ENCODE peak calls at places on chromosome 11, in seven cellular contexts. One of them, this sample, is unnamed.

GRCh38 chr11:127873478-127873877 is 713.9 kb downstream of the ETS1 start:
- DNase-seq in GM12878: no peak
- DNase-seq in HepG2: no peak
- DNase-seq in H1: no peak
- DNase-seq in K562: no peak
- DNase-seq in HCT116: no peak
- DNase-seq in SK-N-SH: no peak
- DNase-seq in this sample: no peak

GRCh38 chr11:970319-970871 is 44.7 kb downstream of the AP2A2 start:
- DNase-seq in SK-N-SH: no peak
- DNase-seq in GM12878: no peak
- DNase-seq in HCT116: no peak
- DNase-seq in H1: no peak
- DNase-seq in HepG2: no peak
- DNase-seq in K562: no peak
- DNase-seq in this sample: no peak

GRCh38 chr11:69636512-69636866 is 4.5 kb upstream of the CCND1 start:
- DNase-seq in K562: no peak
- DNase-seq in SK-N-SH: no peak
- DNase-seq in HepG2: no peak
- DNase-seq in GM12878: no peak
- DNase-seq in HCT116: peak
- DNase-seq in H1: peak
- DNase-seq in this sample: peak

GRCh38 chr11:110093407-110094297 is 460 bp downstream of the ZC3H12C start:
- DNase-seq in HepG2: peak
- DNase-seq in HCT116: peak
- DNase-seq in GM12878: no peak
- DNase-seq in K562: peak
- DNase-seq in SK-N-SH: peak
- DNase-seq in H1: peak
- DNase-seq in this sample: peak

GRCh38 chr11:2767751-2768150 is 68.0 kb upstream of the KCNQ1OT1 start:
- DNase-seq in SK-N-SH: no peak
- DNase-seq in K562: no peak
- DNase-seq in HepG2: no peak
- DNase-seq in HCT116: no peak
- DNase-seq in GM12878: no peak
- DNase-seq in H1: no peak
- DNase-seq in this sample: no peak

GRCh38 chr11:8108430-8108829 is 27.4 kb downstream of the TUB start:
- DNase-seq in SK-N-SH: no peak
- DNase-seq in GM12878: no peak
- DNase-seq in H1: no peak
- DNase-seq in HepG2: no peak
- DNase-seq in K562: no peak
- DNase-seq in HCT116: no peak
- DNase-seq in this sample: no peak

GRCh38 chr11:67405688-67406339 is 1.9 kb downstream of the TBC1D10C start:
- DNase-seq in GM12878: no peak
- DNase-seq in HCT116: no peak
- DNase-seq in K562: no peak
- DNase-seq in HepG2: no peak
- DNase-seq in SK-N-SH: no peak
- DNase-seq in H1: no peak
- DNase-seq in this sample: no peak

GRCh38 chr11:78318321-78318720 is 99.3 kb downstream of the GAB2 start:
- DNase-seq in HepG2: no peak
- DNase-seq in K562: no peak
- DNase-seq in H1: no peak
- DNase-seq in GM12878: no peak
- DNase-seq in HCT116: no peak
- DNase-seq in SK-N-SH: peak
- DNase-seq in this sample: no peak

GRCh38 chr11:6609502-6610015 is 2.5 kb downstream of the TAF10 start:
- DNase-seq in H1: no peak
- DNase-seq in GM12878: no peak
- DNase-seq in K562: no peak
- DNase-seq in HepG2: no peak
- DNase-seq in SK-N-SH: no peak
- DNase-seq in HCT116: no peak
- DNase-seq in this sample: no peak

GRCh38 chr11:92765965-92766371 is 203.5 kb upstream of the MTNR1B start:
- DNase-seq in HCT116: no peak
- DNase-seq in SK-N-SH: peak
- DNase-seq in GM12878: no peak
- DNase-seq in HepG2: no peak
- DNase-seq in H1: peak
- DNase-seq in K562: no peak
- DNase-seq in this sample: peak

GRCh38 chr11:27807594-27807993 is 107.3 kb upstream of the BDNF start:
- DNase-seq in SK-N-SH: no peak
- DNase-seq in H1: no peak
- DNase-seq in K562: no peak
- DNase-seq in GM12878: no peak
- DNase-seq in HCT116: no peak
- DNase-seq in HepG2: no peak
- DNase-seq in this sample: no peak

GRCh38 chr11:28756977-28757376 is 648.8 kb downstream of the METTL15 start:
- DNase-seq in SK-N-SH: no peak
- DNase-seq in HepG2: no peak
- DNase-seq in HCT116: no peak
- DNase-seq in K562: no peak
- DNase-seq in H1: no peak
- DNase-seq in GM12878: no peak
- DNase-seq in this sample: no peak

GRCh38 chr11:75554258-75555022 is 7.6 kb upstream of the SERPINH1 start:
- DNase-seq in SK-N-SH: peak
- DNase-seq in H1: peak
- DNase-seq in GM12878: no peak
- DNase-seq in K562: peak
- DNase-seq in HCT116: no peak
- DNase-seq in HepG2: peak
- DNase-seq in this sample: no peak

GRCh38 chr11:68040121-68040956 is 1.5 kb downstream of the TCIRG1 start:
- DNase-seq in HCT116: no peak
- DNase-seq in H1: peak
- DNase-seq in SK-N-SH: peak
- DNase-seq in K562: peak
- DNase-seq in HepG2: peak
- DNase-seq in GM12878: peak
- DNase-seq in this sample: peak

GRCh38 chr11:94171693-94172440 is 43.2 kb downstream of the PANX1 start:
- DNase-seq in H1: peak
- DNase-seq in GM12878: no peak
- DNase-seq in K562: peak
- DNase-seq in SK-N-SH: peak
- DNase-seq in HCT116: peak
- DNase-seq in HepG2: peak
- DNase-seq in this sample: peak

GRCh38 chr11:113818426-113818825 is 38.8 kb downstream of the CLDN25 start:
- DNase-seq in GM12878: no peak
- DNase-seq in K562: no peak
- DNase-seq in SK-N-SH: no peak
- DNase-seq in HCT116: no peak
- DNase-seq in H1: no peak
- DNase-seq in HepG2: no peak
- DNase-seq in this sample: no peak
- TF ChIP-seq JUND in GM12878: no peak
- TF ChIP-seq JUND in K562: no peak
- TF ChIP-seq JUND in SK-N-SH: no peak
- TF ChIP-seq JUND in HCT116: no peak
- TF ChIP-seq JUND in H1: no peak
- TF ChIP-seq JUND in HepG2: no peak
- TF ChIP-seq JUND in this sample: no peak

GRCh38 chr11:45654242-45654641 is 11.2 kb downstream of the CHST1 start:
- DNase-seq in H1: peak
- DNase-seq in SK-N-SH: no peak
- DNase-seq in K562: no peak
- DNase-seq in HepG2: no peak
- DNase-seq in GM12878: no peak
- DNase-seq in HCT116: no peak
- DNase-seq in this sample: no peak
- TF ChIP-seq JUND in H1: no peak
- TF ChIP-seq JUND in SK-N-SH: no peak
- TF ChIP-seq JUND in K562: no peak
- TF ChIP-seq JUND in HepG2: no peak
- TF ChIP-seq JUND in GM12878: no peak
- TF ChIP-seq JUND in HCT116: no peak
- TF ChIP-seq JUND in this sample: no peak

GRCh38 chr11:9757809-9758675 is 94.2 kb downstream of the SWAP70 start:
- DNase-seq in HCT116: peak
- DNase-seq in HepG2: peak
- DNase-seq in SK-N-SH: peak
- DNase-seq in H1: peak
- DNase-seq in K562: peak
- DNase-seq in GM12878: no peak
- DNase-seq in this sample: peak

GRCh38 chr11:9759519-9760179 is 95.8 kb downstream of the SWAP70 start:
- DNase-seq in K562: peak
- DNase-seq in GM12878: peak
- DNase-seq in HepG2: peak
- DNase-seq in HCT116: peak
- DNase-seq in H1: no peak
- DNase-seq in SK-N-SH: peak
- DNase-seq in this sample: no peak

GRCh38 chr11:9756878-9757277 is 93.0 kb downstream of the SWAP70 start:
- DNase-seq in H1: no peak
- DNase-seq in SK-N-SH: no peak
- DNase-seq in HCT116: no peak
- DNase-seq in K562: no peak
- DNase-seq in GM12878: no peak
- DNase-seq in HepG2: no peak
- DNase-seq in this sample: no peak

GRCh38 chr11:9760180-9760550 is 96.3 kb downstream of the SWAP70 start:
- DNase-seq in GM12878: no peak
- DNase-seq in K562: no peak
- DNase-seq in HCT116: no peak
- DNase-seq in H1: no peak
- DNase-seq in HepG2: no peak
- DNase-seq in SK-N-SH: no peak
- DNase-seq in this sample: no peak

GRCh38 chr11:9758676-9759518 is 95.0 kb downstream of the SWAP70 start:
- DNase-seq in HCT116: peak
- DNase-seq in K562: peak
- DNase-seq in H1: peak
- DNase-seq in HepG2: peak
- DNase-seq in SK-N-SH: peak
- DNase-seq in GM12878: no peak
- DNase-seq in this sample: peak
- TF ChIP-seq JUND in HCT116: no peak
- TF ChIP-seq JUND in K562: peak
- TF ChIP-seq JUND in H1: no peak
- TF ChIP-seq JUND in HepG2: peak
- TF ChIP-seq JUND in SK-N-SH: no peak
- TF ChIP-seq JUND in GM12878: no peak
- TF ChIP-seq JUND in this sample: no peak

DNA sequence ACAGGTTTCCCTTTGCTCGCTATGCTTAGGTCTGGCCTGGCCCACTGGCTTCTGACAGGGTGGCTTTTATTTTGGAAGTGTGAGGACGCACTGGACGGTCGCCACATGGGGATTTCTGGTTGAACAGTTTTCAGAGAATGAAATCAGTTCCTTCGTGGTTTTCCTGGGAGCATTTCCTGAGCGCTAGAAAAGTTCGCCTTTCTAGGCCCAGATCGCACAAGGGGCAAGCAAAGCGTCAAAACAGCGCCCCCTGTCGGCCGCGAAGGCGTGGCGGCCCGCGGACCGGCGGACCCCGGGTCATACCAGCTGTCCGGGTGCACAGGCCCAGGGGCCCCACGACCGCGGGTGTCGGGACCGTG is 12.7 kb upstream of the CYP2R1 start:
- DNase-seq in GM12878: no peak
- DNase-seq in HCT116: no peak
- DNase-seq in H1: peak
- DNase-seq in SK-N-SH: no peak
- DNase-seq in K562: peak
- DNase-seq in HepG2: no peak
- DNase-seq in this sample: no peak
- TF ChIP-seq JUND in GM12878: no peak
- TF ChIP-seq JUND in HCT116: no peak
- TF ChIP-seq JUND in H1: no peak
- TF ChIP-seq JUND in SK-N-SH: no peak
- TF ChIP-seq JUND in K562: no peak
- TF ChIP-seq JUND in HepG2: no peak
- TF ChIP-seq JUND in this sample: no peak

GRCh38 chr11:61652135-61652534 is 28.1 kb upstream of the DAGLA start:
- DNase-seq in HepG2: no peak
- DNase-seq in SK-N-SH: no peak
- DNase-seq in H1: no peak
- DNase-seq in GM12878: no peak
- DNase-seq in K562: no peak
- DNase-seq in HCT116: no peak
- DNase-seq in this sample: no peak

GRCh38 chr11:61647529-61647928 is 32.7 kb upstream of the DAGLA start:
- DNase-seq in GM12878: no peak
- DNase-seq in HCT116: no peak
- DNase-seq in HepG2: no peak
- DNase-seq in K562: no peak
- DNase-seq in H1: no peak
- DNase-seq in SK-N-SH: no peak
- DNase-seq in this sample: peak

GRCh38 chr11:61656347-61657077 is 23.7 kb upstream of the DAGLA start:
- DNase-seq in H1: no peak
- DNase-seq in SK-N-SH: no peak
- DNase-seq in HepG2: no peak
- DNase-seq in GM12878: no peak
- DNase-seq in K562: no peak
- DNase-seq in HCT116: no peak
- DNase-seq in this sample: no peak

GRCh38 chr11:61654397-61654829 is 25.8 kb upstream of the DAGLA start:
- DNase-seq in H1: no peak
- DNase-seq in K562: no peak
- DNase-seq in HepG2: no peak
- DNase-seq in GM12878: no peak
- DNase-seq in SK-N-SH: no peak
- DNase-seq in HCT116: no peak
- DNase-seq in this sample: no peak

GRCh38 chr11:61650781-61651571 is 29.2 kb upstream of the DAGLA start:
- DNase-seq in HCT116: no peak
- DNase-seq in K562: peak
- DNase-seq in H1: peak
- DNase-seq in HepG2: no peak
- DNase-seq in GM12878: no peak
- DNase-seq in SK-N-SH: no peak
- DNase-seq in this sample: no peak
- TF ChIP-seq JUND in HCT116: no peak
- TF ChIP-seq JUND in K562: no peak
- TF ChIP-seq JUND in H1: no peak
- TF ChIP-seq JUND in HepG2: no peak
- TF ChIP-seq JUND in GM12878: no peak
- TF ChIP-seq JUND in SK-N-SH: no peak
- TF ChIP-seq JUND in this sample: no peak